ENCODE peak calls at places on chromosomes 7 and 10, in eight cellular contexts. A, G, C, B, K, R, M and W are unnamed samples.

GRCh38 chr7:91193141-91193540 is 71.1 kb upstream of the FZD1 start:
- DNase-seq in G (no peak), A (no peak), C (no peak), M (no peak), K (peak; percentile 61), B (no peak), R (no peak), W (no peak)

GRCh38 chr10:21724695-21725371 is 190.8 kb downstream of the MLLT10 start:
- DNase-seq in B (no peak), R (no peak), K (peak; percentile 100), M (no peak), A (peak; percentile 37), G (no peak), C (peak; percentile 29), W (peak; percentile 95)

GRCh38 chr7:158420591-158421340 is 166.9 kb downstream of the PTPRN2 start:
- DNase-seq in C (no peak), G (no peak), K (no peak), R (no peak), B (no peak), M (no peak), A (no peak), W (no peak)

GRCh38 chr7:39754326-39755120 is 131.2 kb downstream of the RALA start:
- DNase-seq in C (no peak), K (peak; percentile 62), B (no peak), R (no peak), M (no peak), A (no peak), G (no peak), W (no peak)

GRCh38 chr10:65033957-65034356 is 1512.8 kb downstream of the REEP3 start:
- DNase-seq in A (no peak), M (no peak), C (no peak), B (no peak), G (no peak), K (no peak), R (no peak), W (no peak)

GRCh38 chr10:110724116-110724701 is 80.1 kb downstream of the RBM20 start:
- DNase-seq in M (no peak), A (peak; percentile 48), K (no peak), R (no peak), C (peak; percentile 15), G (no peak), B (no peak), W (no peak)

GRCh38 chr7:95690367-95690947 is 81.9 kb upstream of the DYNC1I1 start:
- DNase-seq in A (peak; percentile 13), G (no peak), K (peak; percentile 51), M (no peak), R (no peak), C (no peak), B (peak; percentile 35), W (no peak)

GRCh38 chr7:99046722-99047121 is 97.2 kb downstream of the SMURF1 start:
- DNase-seq in C (no peak), A (no peak), G (no peak), K (no peak), B (no peak), R (no peak), M (no peak), W (no peak)

GRCh38 chr10:57806675-57807074 is 461.0 kb downstream of the IPMK start:
- DNase-seq in A (no peak), R (no peak), M (no peak), B (no peak), C (no peak), K (no peak), G (no peak), W (no peak)

GRCh38 chr10:30784896-30785605 is 155.5 kb upstream of the LYZL2 start:
- DNase-seq in C (no peak), K (peak; percentile 35), R (no peak), M (peak; percentile 11), B (peak; percentile 91), G (peak; percentile 23), A (peak; percentile 47), W (peak; percentile 78)

GRCh38 chr10:105797234-105797890 is 1156.3 kb downstream of the SORCS3 start:
- DNase-seq in A (peak; percentile 18), R (no peak), K (peak; percentile 83), C (no peak), B (peak; percentile 21), M (no peak), G (no peak), W (no peak)

GRCh38 chr7:35718047-35718446 is 23.1 kb upstream of the HERPUD2 start:
- DNase-seq in M (no peak), C (no peak), A (no peak), R (no peak), G (no peak), B (no peak), K (no peak), W (no peak)

GRCh38 chr10:31590023-31590800 is 271.2 kb downstream of the ZEB1 start:
- DNase-seq in A (no peak), B (no peak), K (no peak), M (no peak), R (no peak), C (no peak), G (no peak), W (no peak)

GRCh38 chr10:53765311-53765710 is 992.7 kb upstream of the MBL2 start:
- DNase-seq in C (no peak), K (peak; percentile 2), A (no peak), R (no peak), B (no peak), G (no peak), M (no peak), W (no peak)

GRCh38 chr7:25968205-25968993 is 183.6 kb upstream of the NFE2L3 start:
- DNase-seq in B (no peak), C (peak; percentile 18), M (no peak), R (no peak), K (no peak), A (peak; percentile 64), G (peak; percentile 58), W (no peak)

GRCh38 chr10:132494831-132495230 is 42.8 kb upstream of the INPP5A start:
- DNase-seq in C (no peak), B (no peak), K (no peak), M (no peak), G (no peak), A (no peak), R (no peak), W (no peak)

GRCh38 chr10:131641231-131641630 is 259.6 kb upstream of the PPP2R2D start:
- DNase-seq in G (no peak), B (no peak), M (no peak), R (no peak), K (no peak), C (no peak), A (peak; percentile 83), W (no peak)

GRCh38 chr10:120336910-120337540 is 120.0 kb upstream of the PLPP4 start:
- DNase-seq in M (peak; percentile 29), K (peak; percentile 37), R (peak; percentile 44), B (peak; percentile 67), C (peak; percentile 8), A (peak; percentile 28), G (peak; percentile 35), W (peak; percentile 56)

GRCh38 chr7:33472348-33473025 is 343.1 kb downstream of the BBS9 start:
- DNase-seq in C (no peak), G (no peak), K (no peak), A (no peak), R (no peak), B (no peak), M (no peak), W (no peak)

GRCh38 chr10:91838199-91838598 is 40.0 kb downstream of the TNKS2 start:
- DNase-seq in G (no peak), C (no peak), M (no peak), R (no peak), A (no peak), K (no peak), B (no peak), W (no peak)